ENCODE peak calls at places on chromosomes 12 and 14, in four cellular contexts. H, X, Q and L are unnamed samples.
A peak's percentile ranks its signal among the peaks of the same experiment; 100 is the strongest.

GRCh38 chr14:59328410-59328809 is 136.8 kb downstream of the GPR135 start:
- DNase-seq in H (no peak), X (no peak), Q (no peak), L (no peak)

GRCh38 chr14:74579447-74580274 is 32.4 kb downstream of the LTBP2 start:
- DNase-seq in H (peak; percentile 87), X (no peak), Q (no peak), L (peak; percentile 73)

GRCh38 chr12:89825591-89826449 is 117.2 kb upstream of the ATP2B1 start:
- DNase-seq in H (peak; percentile 34), X (no peak), Q (no peak), L (peak; percentile 7)

GRCh38 chr14:105867961-105868599 is 341.7 kb downstream of the TMEM121 start:
- DNase-seq in H (no peak), X (no peak), Q (peak; percentile 13), L (no peak)

GRCh38 chr14:59254146-59254910 is 65.9 kb downstream of the DAAM1 start:
- DNase-seq in H (peak; percentile 94), X (no peak), Q (no peak), L (peak; percentile 67)

GRCh38 chr12:108403952-108404351 is 64.8 kb upstream of the CMKLR1 start:
- DNase-seq in H (no peak), X (no peak), Q (no peak), L (no peak)

GRCh38 chr14:95452176-95452889 is 64.1 kb downstream of the SYNE3 start:
- DNase-seq in H (peak; percentile 25), X (peak; percentile 24), Q (no peak), L (peak; percentile 53)

GRCh38 chr12:77124767-77125166 is 59.4 kb upstream of the E2F7 start:
- DNase-seq in H (peak; percentile 42), X (no peak), Q (no peak), L (no peak)

GRCh38 chr14:32545109-32545857 is 216.2 kb downstream of the AKAP6 start:
- DNase-seq in H (no peak), X (no peak), Q (no peak), L (no peak)

GRCh38 chr14:100589760-100590469 is 2.7 kb upstream of the BEGAIN start:
- DNase-seq in H (no peak), X (no peak), Q (no peak), L (no peak)

GRCh38 chr12:127130506-127131100 is 1136.4 kb upstream of the TMEM132C start:
- DNase-seq in H (no peak), X (no peak), Q (no peak), L (no peak)

GRCh38 chr14:104596927-104597351 is 7.6 kb downstream of the TMEM179 start:
- DNase-seq in H (no peak), X (no peak), Q (no peak), L (no peak)

GRCh38 chr14:53011053-53011462 is 60.2 kb upstream of the FERMT2 start:
- DNase-seq in H (peak; percentile 99), X (no peak), Q (no peak), L (peak; percentile 92)

GRCh38 chr12:53048033-53048779 is 1.7 kb upstream of the TNS2 start:
- DNase-seq in H (no peak), X (peak; percentile 6), Q (no peak), L (no peak)